ENCODE peak calls at places on chromosomes 16 and 17, in seven cellular contexts. H is choroid plexus epithelial cell, G is body of pancreas, S is testis, Y is Caco-2, P is cardiac muscle cell, I is foreskin fibroblast. X is an unnamed sample.

GRCh38 chr16:86974120-86974519 is 343.1 kb downstream of the C16orf95 start:
- DNase-seq in H (no peak), G (no peak), S (no peak), Y (no peak), P (no peak), I (no peak), X (no peak)

GRCh38 chr16:80852261-80852872 is 48.0 kb upstream of the CDYL2 start:
- DNase-seq in H (peak; percentile 72), G (peak; percentile 22), S (peak; percentile 60), Y (peak; percentile 57), P (peak; percentile 27), I (peak; percentile 46), X (no peak)

GRCh38 chr17:58917228-58917627 is 161.6 kb downstream of the PPM1E start:
- DNase-seq in H (no peak), G (no peak), S (no peak), Y (no peak), P (no peak), I (no peak), X (no peak)

GRCh38 chr16:641326-642188 is at the start of gene MCRIP2:
- DNase-seq in H (peak; percentile 47), G (peak; percentile 93), S (peak; percentile 88), Y (peak; percentile 92), P (peak; percentile 84), I (peak; percentile 94), X (no peak)

GRCh38 chr17:4710693-4711634 is 532 bp downstream of the ARRB2 start:
- DNase-seq in H (no peak), G (peak; percentile 16), S (no peak), Y (no peak), P (no peak), I (peak; percentile 22), X (no peak)

GRCh38 chr17:16275024-16275423 is 58.0 kb downstream of the PIGL start:
- DNase-seq in H (no peak), G (no peak), S (no peak), Y (no peak), P (no peak), I (no peak), X (no peak)

GRCh38 chr16:1899641-1900451 is 18.4 kb downstream of the HS3ST6 start:
- DNase-seq in H (no peak), G (peak; percentile 79), S (no peak), Y (no peak), P (no peak), I (no peak), X (no peak)

GRCh38 chr16:58346831-58347371 is 45.4 kb upstream of the GINS3 start:
- DNase-seq in H (no peak), G (no peak), S (no peak), Y (no peak), P (no peak), I (no peak), X (no peak)

GRCh38 chr16:51103590-51103989 is 47.5 kb downstream of the SALL1 start:
- DNase-seq in H (no peak), G (no peak), S (no peak), Y (no peak), P (no peak), I (no peak), X (no peak)

GRCh38 chr16:49701867-49702494 is 153.9 kb downstream of the ZNF423 start:
- DNase-seq in H (peak; percentile 64), G (peak; percentile 21), S (peak; percentile 64), Y (no peak), P (peak; percentile 94), I (peak; percentile 59), X (no peak)

GRCh38 chr17:49848739-49849138 is 870 bp upstream of the TAC4 start:
- DNase-seq in H (no peak), G (no peak), S (no peak), Y (no peak), P (no peak), I (no peak), X (no peak)

GRCh38 chr17:41367426-41368075 is 2.1 kb downstream of the KRT33B start:
- DNase-seq in H (peak; percentile 50), G (no peak), S (no peak), Y (no peak), P (peak; percentile 9), I (peak; percentile 70), X (peak; percentile 23)

DNA sequence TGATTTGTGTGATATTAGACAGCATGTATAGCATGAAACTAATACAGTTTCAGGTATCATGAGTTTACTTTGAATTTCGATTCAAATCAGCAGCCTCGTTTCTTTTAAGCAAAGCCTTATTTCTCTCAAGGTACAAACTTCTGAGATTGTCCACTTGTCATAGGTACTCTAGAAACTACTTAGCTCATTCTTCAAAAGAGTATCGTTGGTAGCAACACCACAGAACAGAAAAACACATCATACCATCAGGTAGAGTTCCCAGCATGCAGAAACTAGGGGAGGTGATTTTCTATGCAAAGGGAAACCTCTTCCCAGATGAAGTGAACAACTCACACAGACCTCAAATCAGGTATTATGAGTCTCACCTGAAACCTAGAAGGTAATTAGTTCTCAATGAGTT is 237.0 kb upstream of the SOX9 start:
- DNase-seq in H (no peak), G (no peak), S (no peak), Y (no peak), P (no peak), I (no peak), X (no peak)
- H3K4me3 ChIP-seq in H (no peak overlapping the region), G (no peak overlapping the region), S (no peak overlapping the region), Y (no peak overlapping the region), P (no peak overlapping the region), I (no peak overlapping the region), X (no peak overlapping the region)

GRCh38 chr17:7839199-7839889 is 5.3 kb downstream of the KDM6B start:
- DNase-seq in H (no peak), G (no peak), S (no peak), Y (peak; percentile 70), P (no peak), I (no peak), X (no peak)
- H3K4me3 ChIP-seq in H (peak overlapping the region; percentile 53), G (no peak overlapping the region), S (no peak overlapping the region), Y (no peak overlapping the region), P (no peak overlapping the region), I (peak overlapping the region; percentile 39), X (no peak overlapping the region)

GRCh38 chr16:11612110-11612981 is 25.6 kb upstream of the LITAF start:
- DNase-seq in H (peak; percentile 95), G (peak; percentile 80), S (peak; percentile 23), Y (peak; percentile 72), P (no peak), I (no peak), X (no peak)

GRCh38 chr16:11609474-11610120 is 22.9 kb upstream of the LITAF start:
- DNase-seq in H (no peak), G (no peak), S (no peak), Y (no peak), P (no peak), I (no peak), X (peak; percentile 66)

GRCh38 chr16:11613381-11614303 is 26.9 kb upstream of the LITAF start:
- DNase-seq in H (peak; percentile 56), G (peak; percentile 34), S (peak; percentile 54), Y (no peak), P (no peak), I (no peak), X (no peak)

GRCh38 chr16:11610121-11610505 is 23.4 kb upstream of the LITAF start:
- DNase-seq in H (no peak), G (no peak), S (no peak), Y (no peak), P (no peak), I (no peak), X (no peak)

DNA sequence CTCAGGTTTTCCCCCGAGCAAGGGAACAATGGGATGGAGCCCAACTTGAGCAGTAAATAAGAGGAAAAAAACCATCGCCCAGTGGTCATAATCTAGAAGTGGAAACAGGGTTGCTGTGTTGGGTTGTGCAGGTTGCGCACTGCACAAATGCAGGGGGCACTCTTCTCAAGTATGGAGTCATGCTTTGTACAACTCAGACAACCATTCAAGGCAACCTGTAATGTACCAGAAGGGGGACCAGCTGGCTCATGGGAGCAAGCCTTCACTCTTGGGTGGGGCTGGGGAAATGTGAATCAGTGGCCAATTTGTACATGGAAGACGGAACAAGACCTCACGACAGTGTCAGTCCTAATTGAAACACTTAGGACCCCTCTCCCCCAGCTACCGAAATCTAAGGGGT is 23.9 kb upstream of the LITAF start:
- DNase-seq in H (no peak), G (no peak), S (no peak), Y (no peak), P (no peak), I (no peak), X (no peak)
- H3K4me3 ChIP-seq in H (no peak overlapping the region), G (no peak overlapping the region), S (no peak overlapping the region), Y (no peak overlapping the region), P (no peak overlapping the region), I (no peak overlapping the region), X (no peak overlapping the region)

GRCh38 chr17:81710514-81711308 is 1.4 kb upstream of the SLC25A10 start:
- DNase-seq in H (peak; percentile 59), G (peak; percentile 34), S (no peak), Y (no peak), P (peak; percentile 33), I (peak; percentile 66), X (no peak)
- H3K4me3 ChIP-seq in H (peak overlapping the region; percentile 8), G (no peak overlapping the region), S (no peak overlapping the region), Y (peak overlapping the region; percentile 65), P (peak overlapping the region; percentile 89), I (peak overlapping the region; percentile 45), X (peak overlapping the region; percentile 27)

DNA sequence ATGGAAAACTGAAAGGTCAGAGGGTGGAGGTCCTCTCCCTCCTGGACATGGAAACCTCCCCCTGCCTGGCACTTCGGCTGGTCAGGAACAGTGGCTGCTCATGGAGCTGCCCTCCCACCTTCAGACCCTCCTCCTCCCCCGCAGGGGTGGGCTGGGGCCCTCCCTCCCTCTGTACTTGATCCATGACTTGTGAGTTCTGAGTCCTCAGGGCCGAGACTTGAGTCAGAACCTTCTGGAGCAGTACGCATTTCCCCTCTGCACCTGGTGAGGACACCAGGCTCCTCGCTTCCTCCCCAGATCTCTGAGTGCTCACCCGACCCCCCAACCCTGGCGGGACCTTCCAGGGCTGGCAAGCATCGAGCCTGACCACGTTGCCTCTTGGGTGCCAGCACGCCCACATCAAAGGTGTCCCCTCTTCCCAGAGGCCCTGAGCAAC is 98.2 kb upstream of the CBX4 start:
- DNase-seq in H (no peak), G (no peak), S (no peak), Y (no peak), P (no peak), I (no peak), X (no peak)
- H3K4me3 ChIP-seq in H (no peak overlapping the region), G (no peak overlapping the region), S (no peak overlapping the region), Y (no peak overlapping the region), P (no peak overlapping the region), I (no peak overlapping the region), X (no peak overlapping the region)

X was measured in retinal pigment epithelial cell.